ENCODE peak calls at places on chromosomes 13 and 19, in eight cellular contexts. S is heart left ventricle, C is kidney, R is psoas muscle, W is fibroblast of the aortic adventitia, D is tibial artery, O is cardiac muscle cell, K is endothelial cell of umbilical vein. B is an unnamed sample.

GRCh38 chr13:106772202-106772601 is 204.3 kb upstream of the ARGLU1 start:
- DNase-seq in S (no peak), C (no peak), R (no peak), W (no peak), D (no peak), O (peak; percentile 0), K (no peak), B (no peak)

GRCh38 chr19:35299523-35300339 is 7.8 kb downstream of the MAG start:
- DNase-seq in S (peak; percentile 29), C (no peak), R (no peak), W (no peak), D (no peak), O (no peak), K (no peak), B (no peak)

GRCh38 chr13:28527629-28528028 is 32.7 kb upstream of the FLT1 start:
- DNase-seq in S (no peak), C (no peak), R (no peak), W (no peak), D (peak; percentile 38), O (no peak), K (no peak), B (no peak)

GRCh38 chr13:113946409-113947181 is 27.3 kb downstream of the C13orf46 start:
- DNase-seq in S (no peak), C (peak; percentile 70), R (peak; percentile 12), W (no peak), D (no peak), O (no peak), K (no peak), B (no peak)

GRCh38 chr19:12139309-12139708 is 841 bp downstream of the ZNF20 start:
- DNase-seq in S (no peak), C (no peak), R (no peak), W (peak; percentile 9), D (no peak), O (no peak), K (no peak), B (peak; percentile 12)

GRCh38 chr19:45117167-45117594 is 24.2 kb downstream of the PPP1R37 start:
- DNase-seq in S (no peak), C (no peak), R (no peak), W (no peak), D (no peak), O (peak; percentile 22), K (no peak), B (peak; percentile 46)

GRCh38 chr19:31316201-31316951 is 32.9 kb downstream of the TSHZ3 start:
- DNase-seq in S (no peak), C (no peak), R (peak; percentile 50), W (peak; percentile 85), D (peak; percentile 54), O (peak; percentile 79), K (peak; percentile 4), B (peak; percentile 86)

GRCh38 chr19:36330226-36330625 is 48.8 kb downstream of the ZFP14 start:
- DNase-seq in S (no peak), C (no peak), R (no peak), W (no peak), D (no peak), O (no peak), K (no peak), B (no peak)

GRCh38 chr19:10769533-10770491 is 51.9 kb downstream of the DNM2 start:
- DNase-seq in S (peak; percentile 79), C (no peak), R (peak; percentile 70), W (peak; percentile 47), D (peak; percentile 68), O (peak; percentile 42), K (peak; percentile 53), B (peak; percentile 62)

GRCh38 chr19:10554760-10555612 is 10.8 kb downstream of the KRI1 start:
- DNase-seq in S (no peak), C (no peak), R (no peak), W (no peak), D (no peak), O (no peak), K (no peak), B (no peak)

GRCh38 chr19:50264483-50265186 is 61.2 kb downstream of the MYH14 start:
- DNase-seq in S (no peak), C (no peak), R (no peak), W (no peak), D (no peak), O (no peak), K (peak; percentile 5), B (no peak)

GRCh38 chr19:31676271-31677004 is 327.2 kb upstream of the TSHZ3 start:
- DNase-seq in S (no peak), C (no peak), R (no peak), W (peak; percentile 16), D (no peak), O (peak; percentile 8), K (no peak), B (no peak)

GRCh38 chr13:73981595-73981994 is 152.6 kb downstream of the KLF12 start:
- DNase-seq in S (no peak), C (no peak), R (no peak), W (peak; percentile 37), D (no peak), O (no peak), K (no peak), B (peak; percentile 8)

GRCh38 chr13:21638319-21639282 is 32.3 kb upstream of the FGF9 start:
- DNase-seq in S (no peak), C (no peak), R (no peak), W (peak; percentile 32), D (no peak), O (peak; percentile 34), K (peak; percentile 28), B (peak; percentile 66)

GRCh38 chr13:29893438-29893837 is 43.0 kb upstream of the UBL3 start:
- DNase-seq in S (no peak), C (no peak), R (no peak), W (peak; percentile 16), D (no peak), O (no peak), K (no peak), B (no peak)

DNA sequence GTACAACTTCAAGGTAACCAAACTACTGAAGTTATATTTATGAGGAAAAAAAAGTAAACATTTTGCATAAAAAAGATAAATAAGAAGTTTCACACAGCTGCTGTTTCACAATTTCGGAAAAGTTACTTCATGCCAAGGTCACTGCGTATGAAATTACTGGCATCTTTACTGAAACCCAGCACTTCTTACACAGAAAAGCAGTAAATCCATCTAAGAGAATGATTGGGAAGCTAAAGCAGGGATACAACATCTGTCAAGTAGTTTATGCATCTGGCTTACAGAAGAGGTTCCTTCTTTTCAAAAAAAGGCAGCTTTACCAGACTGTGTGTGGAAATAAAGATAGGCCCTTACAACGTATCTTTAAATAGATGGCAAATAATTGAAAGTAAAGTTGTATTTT is 733.6 kb upstream of the ATXN8OS start:
- DNase-seq in S (no peak), C (no peak), R (no peak), W (no peak), D (no peak), O (no peak), K (no peak), B (no peak)
- H3K4me3 ChIP-seq in S (no peak overlapping the region), C (no peak overlapping the region), R (no peak overlapping the region), W (no peak overlapping the region), D (no peak overlapping the region), O (no peak overlapping the region), K (no peak overlapping the region), B (no peak overlapping the region)

DNA sequence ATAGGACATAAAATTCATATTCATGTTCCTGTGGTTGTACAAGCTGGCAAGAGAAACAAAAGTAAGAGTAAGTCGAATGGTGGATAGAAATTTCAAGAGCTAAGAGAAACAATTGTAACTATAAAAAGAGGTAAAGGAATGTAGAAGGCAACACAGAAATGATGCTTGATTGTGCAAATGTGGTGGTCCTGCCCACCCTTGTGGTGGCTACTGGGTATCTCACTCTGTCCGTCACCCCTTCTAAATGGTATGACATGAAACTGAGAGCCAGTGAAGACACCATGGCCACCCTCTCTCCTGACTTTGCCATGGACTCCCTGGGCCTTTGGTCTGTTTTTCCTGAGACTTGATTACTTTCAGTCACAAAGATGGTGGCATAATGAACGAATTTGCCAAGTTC is 925.9 kb upstream of the SLITRK6 start:
- DNase-seq in S (no peak), C (no peak), R (no peak), W (no peak), D (no peak), O (no peak), K (no peak), B (no peak)
- TF ChIP-seq CTCF in S (no peak), C (no peak), R (no peak), W (no peak), D (no peak), O (no peak), K (no peak), B (no peak)

GRCh38 chr19:18776736-18777135 is 14.4 kb downstream of the COMP start:
- DNase-seq in S (no peak), C (no peak), R (no peak), W (peak; percentile 40), D (no peak), O (no peak), K (no peak), B (peak; percentile 13)

GRCh38 chr19:18777156-18777724 is 13.9 kb downstream of the COMP start:
- DNase-seq in S (no peak), C (peak; percentile 70), R (no peak), W (no peak), D (no peak), O (no peak), K (no peak), B (no peak)

GRCh38 chr19:18774782-18775444 is 16.2 kb downstream of the COMP start:
- DNase-seq in S (no peak), C (peak; percentile 71), R (no peak), W (no peak), D (no peak), O (no peak), K (no peak), B (no peak)

GRCh38 chr19:18776288-18776594 is 14.9 kb downstream of the COMP start:
- DNase-seq in S (no peak), C (no peak), R (no peak), W (peak; percentile 52), D (no peak), O (peak; percentile 50), K (no peak), B (peak; percentile 53)

GRCh38 chr19:18775586-18776287 is 15.4 kb downstream of the COMP start:
- DNase-seq in S (no peak), C (peak; percentile 78), R (no peak), W (peak; percentile 36), D (no peak), O (peak; percentile 35), K (no peak), B (peak; percentile 36)
- H3K4me3 ChIP-seq in S (no peak overlapping the region), C (no peak overlapping the region), R (no peak overlapping the region), W (no peak overlapping the region), D (no peak overlapping the region), O (no peak overlapping the region), K (no peak overlapping the region), B (no peak overlapping the region)

GRCh38 chr19:30226464-30227070 is 145.6 kb upstream of the ZNF536 start:
- DNase-seq in S (no peak), C (no peak), R (no peak), W (no peak), D (no peak), O (no peak), K (no peak), B (no peak)

GRCh38 chr19:30228726-30229523 is 143.3 kb upstream of the ZNF536 start:
- DNase-seq in S (no peak), C (no peak), R (no peak), W (peak; percentile 4), D (no peak), O (peak; percentile 14), K (no peak), B (no peak)

GRCh38 chr19:30228113-30228725 is 144.0 kb upstream of the ZNF536 start:
- DNase-seq in S (no peak), C (no peak), R (no peak), W (no peak), D (no peak), O (no peak), K (no peak), B (no peak)

GRCh38 chr19:30227071-30227621 is 145.0 kb upstream of the ZNF536 start:
- DNase-seq in S (no peak), C (no peak), R (no peak), W (no peak), D (no peak), O (no peak), K (peak; percentile 1), B (peak; percentile 2)

GRCh38 chr19:30227661-30228112 is 144.5 kb upstream of the ZNF536 start:
- DNase-seq in S (peak; percentile 63), C (no peak), R (peak; percentile 56), W (peak; percentile 17), D (peak; percentile 37), O (peak; percentile 71), K (peak; percentile 36), B (peak; percentile 41)
- TF ChIP-seq CTCF in S (peak; percentile 70), C (peak; percentile 52), R (peak; percentile 57), W (peak; percentile 49), D (peak; percentile 29), O (peak; percentile 37), K (peak; percentile 44), B (peak; percentile 33)

B was measured in fibroblast of villous mesenchyme.